ENCODE peak calls at places on chromosomes 6 and 20, in eight cellular contexts. O is CD8-positive, alpha-beta T cell; Q is fibroblast of mammary gland; I is cardiac muscle cell; K is astrocyte of the cerebellum; V is CD4-positive, alpha-beta T cell; S is B cell; C is Caco-2. A is an unnamed sample.
A peak's percentile ranks its signal among the peaks of the same experiment; 100 is the strongest.

GRCh38 chr6:160137989-160138835 is 16.6 kb downstream of the SLC22A1 start:
- DNase-seq in O (peak; percentile 40), Q (peak; percentile 72), I (peak; percentile 81), K (peak; percentile 40), V (peak; percentile 49), S (peak; percentile 43), C (no peak), A (no peak)

GRCh38 chr6:98974309-98974708 is 26.6 kb upstream of the FBXL4 start:
- DNase-seq in O (no peak), Q (no peak), I (no peak), K (no peak), V (no peak), S (no peak), C (no peak), A (no peak)

GRCh38 chr20:38764563-38765355 is 16.5 kb downstream of the ACTR5 start:
- DNase-seq in O (no peak), Q (peak; percentile 91), I (peak; percentile 82), K (peak; percentile 26), V (peak; percentile 3), S (no peak), C (no peak), A (no peak)

GRCh38 chr6:7542878-7543394 is 1.5 kb downstream of the DSP start:
- DNase-seq in O (no peak), Q (peak; percentile 59), I (peak; percentile 26), K (no peak), V (no peak), S (peak; percentile 8), C (peak; percentile 88), A (no peak)

GRCh38 chr6:149043476-149044130 is 273.9 kb upstream of the TAB2 start:
- DNase-seq in O (no peak), Q (peak; percentile 32), I (no peak), K (no peak), V (no peak), S (no peak), C (peak; percentile 44), A (no peak)

GRCh38 chr6:22056398-22056797 is 240.4 kb downstream of the PRL start:
- DNase-seq in O (no peak), Q (no peak), I (no peak), K (no peak), V (no peak), S (no peak), C (no peak), A (no peak)

GRCh38 chr6:144330588-144330987 is 45.5 kb downstream of the UTRN start:
- DNase-seq in O (no peak), Q (no peak), I (no peak), K (no peak), V (no peak), S (no peak), C (peak; percentile 94), A (no peak)

GRCh38 chr20:38835792-38836191 is 30.3 kb downstream of the PPP1R16B start:
- DNase-seq in O (no peak), Q (no peak), I (no peak), K (no peak), V (no peak), S (no peak), C (no peak), A (no peak)

GRCh38 chr20:39107741-39108140 is 145.6 kb downstream of the DHX35 start:
- DNase-seq in O (no peak), Q (no peak), I (peak; percentile 5), K (no peak), V (no peak), S (no peak), C (no peak), A (no peak)

GRCh38 chr6:44682987-44683779 is 295.7 kb downstream of the CDC5L start:
- DNase-seq in O (no peak), Q (no peak), I (no peak), K (no peak), V (no peak), S (no peak), C (no peak), A (no peak)

GRCh38 chr6:129748212-129748900 is 38.4 kb upstream of the ARHGAP18 start:
- DNase-seq in O (peak; percentile 26), Q (peak; percentile 76), I (peak; percentile 65), K (no peak), V (peak; percentile 18), S (peak; percentile 69), C (peak; percentile 49), A (peak; percentile 51)

GRCh38 chr6:110352603-110353303 is 5.4 kb downstream of the METTL24 start:
- DNase-seq in O (no peak), Q (peak; percentile 4), I (peak; percentile 61), K (no peak), V (no peak), S (no peak), C (no peak), A (no peak)

GRCh38 chr20:6530254-6530653 is 237.2 kb upstream of the BMP2 start:
- DNase-seq in O (no peak), Q (no peak), I (no peak), K (no peak), V (no peak), S (no peak), C (no peak), A (no peak)

GRCh38 chr20:50242863-50243609 is 52.4 kb downstream of the CEBPB start:
- DNase-seq in O (no peak), Q (no peak), I (peak; percentile 75), K (no peak), V (no peak), S (no peak), C (no peak), A (no peak)

GRCh38 chr20:41304002-41304401 is 13.5 kb downstream of the ZHX3 start:
- DNase-seq in O (no peak), Q (no peak), I (no peak), K (no peak), V (no peak), S (no peak), C (no peak), A (no peak)

GRCh38 chr20:61595216-61595615 is 343.2 kb downstream of the CDH4 start:
- DNase-seq in O (no peak), Q (no peak), I (no peak), K (no peak), V (no peak), S (no peak), C (no peak), A (no peak)

GRCh38 chr20:23135449-23136447 is 49.6 kb upstream of the CD93 start:
- DNase-seq in O (no peak), Q (no peak), I (no peak), K (no peak), V (no peak), S (no peak), C (peak; percentile 5), A (peak; percentile 86)

GRCh38 chr6:125748534-125749111 is 809 bp upstream of the HEY2 start:
- DNase-seq in O (no peak), Q (peak; percentile 20), I (peak; percentile 25), K (no peak), V (no peak), S (peak; percentile 43), C (no peak), A (no peak)

GRCh38 chr6:291697-292505 is at the start of gene DUSP22:
- DNase-seq in O (peak; percentile 74), Q (peak; percentile 84), I (peak; percentile 93), K (peak; percentile 40), V (peak; percentile 65), S (peak; percentile 93), C (peak; percentile 89), A (peak; percentile 68)

GRCh38 chr6:166581091-166581511 is 5.4 kb downstream of the RAMACL start:
- DNase-seq in O (no peak), Q (no peak), I (no peak), K (no peak), V (no peak), S (no peak), C (no peak), A (no peak)

GRCh38 chr6:34020278-34020677 is 125.6 kb downstream of the GRM4 start:
- DNase-seq in O (no peak), Q (no peak), I (no peak), K (no peak), V (no peak), S (no peak), C (no peak), A (no peak)

GRCh38 chr6:88963139-88964090 is at the start of gene RNGTT:
- DNase-seq in O (peak; percentile 98), Q (peak; percentile 95), I (peak; percentile 99), K (peak; percentile 93), V (peak; percentile 96), S (peak; percentile 97), C (peak; percentile 98), A (peak; percentile 98)
- TF ChIP-seq CTCF in O (no peak), Q (no peak), I (no peak), K (no peak), V (no peak), S (no peak), C (no peak), A (no peak)

GRCh38 chr20:4717816-4718215 is 3.9 kb upstream of the PRND start:
- DNase-seq in O (no peak), Q (peak; percentile 18), I (peak; percentile 9), K (no peak), V (no peak), S (no peak), C (no peak), A (no peak)
- TF ChIP-seq CTCF in O (no peak), Q (no peak), I (no peak), K (no peak), V (no peak), S (no peak), C (no peak), A (no peak)

GRCh38 chr6:107509506-107509905 is 19.6 kb downstream of the SOBP start:
- DNase-seq in O (no peak), Q (no peak), I (peak; percentile 22), K (peak; percentile 81), V (no peak), S (no peak), C (no peak), A (no peak)
- TF ChIP-seq CTCF in O (no peak), Q (no peak), I (no peak), K (no peak), V (no peak), S (no peak), C (no peak), A (no peak)

GRCh38 chr20:32638848-32639247 is 34.9 kb downstream of the C20orf203 start:
- DNase-seq in O (no peak), Q (no peak), I (peak; percentile 50), K (no peak), V (no peak), S (no peak), C (peak; percentile 51), A (no peak)

GRCh38 chr20:32639284-32639683 is 34.5 kb downstream of the C20orf203 start:
- DNase-seq in O (no peak), Q (no peak), I (no peak), K (no peak), V (no peak), S (no peak), C (no peak), A (no peak)

GRCh38 chr20:32645134-32645533 is 28.6 kb downstream of the C20orf203 start:
- DNase-seq in O (no peak), Q (no peak), I (no peak), K (no peak), V (no peak), S (no peak), C (no peak), A (no peak)

GRCh38 chr20:32642257-32643046 is 31.3 kb downstream of the C20orf203 start:
- DNase-seq in O (no peak), Q (no peak), I (no peak), K (no peak), V (no peak), S (no peak), C (no peak), A (no peak)

DNA sequence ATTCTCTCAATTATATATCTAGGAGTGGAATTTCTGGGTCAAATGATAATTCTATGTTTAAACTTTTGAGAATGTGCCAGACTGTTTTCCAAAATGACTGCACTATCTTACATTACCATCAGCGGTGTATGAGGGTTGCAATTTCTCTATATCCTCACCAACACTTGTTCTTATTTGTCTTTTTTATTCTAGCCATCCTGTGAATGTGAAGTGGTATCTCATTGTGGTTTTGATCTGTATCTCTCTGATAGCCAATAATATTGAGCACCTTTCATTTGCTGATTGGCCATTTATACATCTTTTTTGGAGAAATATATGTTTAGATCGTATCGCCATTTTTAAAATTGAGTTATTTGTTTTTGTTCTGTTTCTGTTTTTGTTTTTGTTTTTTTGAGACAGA is 32.3 kb downstream of the C20orf203 start:
- DNase-seq in O (no peak), Q (no peak), I (no peak), K (no peak), V (no peak), S (no peak), C (no peak), A (no peak)
- TF ChIP-seq CTCF in O (no peak), Q (no peak), I (no peak), K (no peak), V (no peak), S (no peak), C (no peak), A (no peak)

A was measured in CD14-positive monocyte.